ENCODE peak calls at places on chromosome 20, in five cellular contexts. One of them, this sample, is unnamed.

GRCh38 chr20:19881080-19881840 is 123.2 kb downstream of the RIN2 start:
- DNase-seq in Peyer's patch: no peak
- DNase-seq in thyroid gland: no peak
- DNase-seq in tibial nerve: no peak
- DNase-seq in heart left ventricle: no peak
- DNase-seq in this sample: no peak

GRCh38 chr20:1376007-1376406 is 16.8 kb downstream of the FKBP1A start:
- DNase-seq in Peyer's patch: no peak
- DNase-seq in thyroid gland: no peak
- DNase-seq in heart left ventricle: no peak
- DNase-seq in tibial nerve: no peak
- DNase-seq in this sample: no peak

GRCh38 chr20:34560141-34560523 is 1.6 kb downstream of the MAP1LC3A start:
- DNase-seq in heart left ventricle: no peak
- DNase-seq in Peyer's patch: peak; percentile 38
- DNase-seq in thyroid gland: no peak
- DNase-seq in tibial nerve: no peak
- DNase-seq in this sample: no peak

GRCh38 chr20:8860011-8860495 is 208.8 kb upstream of the PLCB4 start:
- DNase-seq in thyroid gland: no peak
- DNase-seq in Peyer's patch: no peak
- DNase-seq in heart left ventricle: no peak
- DNase-seq in tibial nerve: no peak
- DNase-seq in this sample: no peak

GRCh38 chr20:32123088-32123487 is 13.6 kb downstream of the TM9SF4 start:
- DNase-seq in Peyer's patch: no peak
- DNase-seq in heart left ventricle: no peak
- DNase-seq in thyroid gland: no peak
- DNase-seq in tibial nerve: no peak
- DNase-seq in this sample: no peak

GRCh38 chr20:33404281-33404680 is 3.0 kb upstream of the CDK5RAP1 start:
- DNase-seq in thyroid gland: no peak
- DNase-seq in Peyer's patch: no peak
- DNase-seq in tibial nerve: no peak
- DNase-seq in heart left ventricle: no peak
- DNase-seq in this sample: no peak

GRCh38 chr20:43525016-43525415 is 17.5 kb downstream of the L3MBTL1 start:
- DNase-seq in thyroid gland: no peak
- DNase-seq in heart left ventricle: no peak
- DNase-seq in Peyer's patch: no peak
- DNase-seq in tibial nerve: no peak
- DNase-seq in this sample: no peak

GRCh38 chr20:34452281-34452982 is 63.8 kb upstream of the DYNLRB1 start:
- DNase-seq in thyroid gland: no peak
- DNase-seq in Peyer's patch: no peak
- DNase-seq in heart left ventricle: no peak
- DNase-seq in tibial nerve: no peak
- DNase-seq in this sample: no peak

GRCh38 chr20:24584538-24585356 is 115.3 kb downstream of the SYNDIG1 start:
- DNase-seq in tibial nerve: no peak
- DNase-seq in thyroid gland: no peak
- DNase-seq in Peyer's patch: no peak
- DNase-seq in heart left ventricle: no peak
- DNase-seq in this sample: peak; percentile 51

GRCh38 chr20:5085380-5085779 is 34.4 kb downstream of the PCNA start:
- DNase-seq in heart left ventricle: no peak
- DNase-seq in Peyer's patch: no peak
- DNase-seq in thyroid gland: peak; percentile 34
- DNase-seq in tibial nerve: no peak
- DNase-seq in this sample: no peak

GRCh38 chr20:47487175-47487917 is 14.3 kb upstream of the NCOA3 start:
- DNase-seq in Peyer's patch: peak; percentile 70
- DNase-seq in thyroid gland: no peak
- DNase-seq in heart left ventricle: no peak
- DNase-seq in tibial nerve: no peak
- DNase-seq in this sample: no peak

DNA sequence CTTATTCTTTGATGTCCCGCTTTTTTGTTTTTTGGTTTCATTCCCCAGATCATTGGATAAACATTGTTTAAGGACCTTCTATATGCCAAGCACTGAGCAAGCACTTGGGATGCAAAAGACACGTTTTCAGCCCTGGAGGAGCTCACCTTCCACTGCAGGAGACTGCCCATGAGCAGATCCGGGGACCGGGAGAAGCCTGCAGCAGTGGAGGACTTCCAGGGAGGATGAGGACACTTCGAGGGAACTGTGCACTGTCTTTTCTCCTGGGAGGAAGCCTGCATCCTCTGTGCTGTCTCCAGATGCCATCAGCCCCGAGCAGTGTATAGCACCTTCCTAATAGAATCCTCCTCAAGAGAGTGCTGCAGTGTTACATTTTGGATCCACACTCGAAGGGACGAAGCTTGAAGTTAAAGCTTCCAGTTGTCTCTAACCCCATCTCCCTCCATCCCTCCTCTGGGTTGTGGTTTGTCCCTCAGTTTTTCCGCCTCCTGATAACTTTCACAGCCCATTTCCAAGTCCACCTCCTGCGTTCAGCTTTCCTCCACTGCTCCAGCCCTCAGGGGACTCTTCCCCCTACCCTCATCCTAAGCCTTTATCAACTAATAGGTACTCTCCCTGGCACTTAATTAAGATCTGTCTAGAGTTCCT is 5.8 kb upstream of the KCNG1 start:
- DNase-seq in heart left ventricle: no peak
- DNase-seq in Peyer's patch: no peak
- DNase-seq in thyroid gland: no peak
- DNase-seq in tibial nerve: no peak
- DNase-seq in this sample: no peak
- H3K4me3 ChIP-seq in heart left ventricle: no peak overlapping the region
- H3K4me3 ChIP-seq in Peyer's patch: no peak overlapping the region
- H3K4me3 ChIP-seq in thyroid gland: no peak overlapping the region
- H3K4me3 ChIP-seq in tibial nerve: no peak overlapping the region
- H3K4me3 ChIP-seq in this sample: no peak overlapping the region

GRCh38 chr20:62927128-62927705 is 912 bp upstream of the DIDO1 start:
- DNase-seq in Peyer's patch: no peak
- DNase-seq in tibial nerve: no peak
- DNase-seq in thyroid gland: no peak
- DNase-seq in heart left ventricle: no peak
- DNase-seq in this sample: no peak

GRCh38 chr20:62928246-62928939 is 2.1 kb upstream of the DIDO1 start:
- DNase-seq in tibial nerve: no peak
- DNase-seq in thyroid gland: no peak
- DNase-seq in heart left ventricle: no peak
- DNase-seq in Peyer's patch: peak; percentile 59
- DNase-seq in this sample: no peak

GRCh38 chr20:62926229-62927127 is at the start of gene DIDO1:
- DNase-seq in Peyer's patch: peak; percentile 90
- DNase-seq in heart left ventricle: peak; percentile 93
- DNase-seq in tibial nerve: peak; percentile 64
- DNase-seq in thyroid gland: peak; percentile 91
- DNase-seq in this sample: peak; percentile 93

GRCh38 chr20:62931464-62931863 is 5.2 kb upstream of the DIDO1 start:
- DNase-seq in thyroid gland: no peak
- DNase-seq in tibial nerve: no peak
- DNase-seq in Peyer's patch: no peak
- DNase-seq in heart left ventricle: no peak
- DNase-seq in this sample: no peak

GRCh38 chr20:62929051-62929538 is 2.8 kb upstream of the DIDO1 start:
- DNase-seq in Peyer's patch: peak; percentile 65
- DNase-seq in tibial nerve: peak; percentile 43
- DNase-seq in thyroid gland: peak; percentile 82
- DNase-seq in heart left ventricle: peak; percentile 82
- DNase-seq in this sample: peak; percentile 82
- TF ChIP-seq POLR2A in Peyer's patch: peak; percentile 71
- TF ChIP-seq POLR2A in tibial nerve: no peak
- TF ChIP-seq POLR2A in thyroid gland: peak; percentile 48
- TF ChIP-seq POLR2A in heart left ventricle: peak; percentile 18
- TF ChIP-seq POLR2A in this sample: no peak

DNA sequence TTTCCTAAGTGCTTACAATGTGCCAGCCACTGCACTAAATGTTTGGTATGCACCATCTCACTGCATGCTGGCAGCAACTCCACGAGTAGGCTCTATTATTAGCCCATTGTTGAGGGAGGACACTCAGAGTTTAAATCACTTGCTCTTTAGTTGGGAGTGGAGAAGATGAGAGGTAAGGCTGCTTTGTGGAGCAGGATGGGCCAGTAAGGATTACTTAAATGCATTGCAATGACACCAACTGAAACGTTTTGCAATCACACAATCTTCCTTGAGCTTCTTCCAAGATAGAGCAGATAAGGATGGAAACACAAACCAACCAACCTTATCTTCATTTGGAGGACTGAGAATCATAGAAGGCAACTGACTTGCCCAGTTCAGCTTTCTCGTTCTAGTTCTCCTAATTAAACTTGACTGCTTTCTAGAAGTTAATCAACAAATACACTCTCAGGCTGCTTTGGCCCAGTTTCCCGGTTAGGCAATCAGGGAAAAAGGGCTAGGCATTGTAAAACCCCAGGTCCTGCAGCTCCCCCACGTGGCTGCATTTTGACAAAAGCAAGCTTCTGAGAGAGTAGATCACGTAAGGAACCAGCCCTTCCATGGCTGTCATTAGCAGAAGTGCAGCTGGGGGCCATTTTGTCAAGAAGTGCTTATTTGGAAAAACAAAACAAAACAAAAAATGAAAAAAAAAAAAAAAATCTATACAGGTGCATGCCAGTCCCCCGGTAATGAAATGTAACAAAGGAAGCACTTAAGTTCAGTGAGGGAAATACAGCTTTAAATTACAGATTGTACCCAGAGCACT is 130.6 kb downstream of the BCAS1 start:
- DNase-seq in thyroid gland: peak; percentile 97
- DNase-seq in Peyer's patch: peak; percentile 95
- DNase-seq in tibial nerve: peak; percentile 97
- DNase-seq in heart left ventricle: peak; percentile 91
- DNase-seq in this sample: peak; percentile 93
- H3K4me3 ChIP-seq in thyroid gland: no peak overlapping the region
- H3K4me3 ChIP-seq in Peyer's patch: no peak overlapping the region
- H3K4me3 ChIP-seq in tibial nerve: no peak overlapping the region
- H3K4me3 ChIP-seq in heart left ventricle: no peak overlapping the region
- H3K4me3 ChIP-seq in this sample: no peak overlapping the region

GRCh38 chr20:38433304-38433972 is 1.7 kb downstream of the SNHG17 start:
- DNase-seq in thyroid gland: no peak
- DNase-seq in tibial nerve: no peak
- DNase-seq in Peyer's patch: no peak
- DNase-seq in heart left ventricle: no peak
- DNase-seq in this sample: no peak

GRCh38 chr20:38434310-38434741 is 802 bp downstream of the SNHG17 start:
- DNase-seq in Peyer's patch: peak; percentile 33
- DNase-seq in heart left ventricle: no peak
- DNase-seq in tibial nerve: no peak
- DNase-seq in thyroid gland: peak; percentile 6
- DNase-seq in this sample: peak; percentile 34

GRCh38 chr20:38432292-38432691 is 2.8 kb downstream of the SNHG17 start:
- DNase-seq in Peyer's patch: no peak
- DNase-seq in heart left ventricle: no peak
- DNase-seq in tibial nerve: no peak
- DNase-seq in thyroid gland: no peak
- DNase-seq in this sample: no peak

GRCh38 chr20:38435555-38435939 is 419 bp upstream of the SNHG17 start:
- DNase-seq in Peyer's patch: no peak
- DNase-seq in thyroid gland: no peak
- DNase-seq in tibial nerve: no peak
- DNase-seq in heart left ventricle: no peak
- DNase-seq in this sample: no peak

DNA sequence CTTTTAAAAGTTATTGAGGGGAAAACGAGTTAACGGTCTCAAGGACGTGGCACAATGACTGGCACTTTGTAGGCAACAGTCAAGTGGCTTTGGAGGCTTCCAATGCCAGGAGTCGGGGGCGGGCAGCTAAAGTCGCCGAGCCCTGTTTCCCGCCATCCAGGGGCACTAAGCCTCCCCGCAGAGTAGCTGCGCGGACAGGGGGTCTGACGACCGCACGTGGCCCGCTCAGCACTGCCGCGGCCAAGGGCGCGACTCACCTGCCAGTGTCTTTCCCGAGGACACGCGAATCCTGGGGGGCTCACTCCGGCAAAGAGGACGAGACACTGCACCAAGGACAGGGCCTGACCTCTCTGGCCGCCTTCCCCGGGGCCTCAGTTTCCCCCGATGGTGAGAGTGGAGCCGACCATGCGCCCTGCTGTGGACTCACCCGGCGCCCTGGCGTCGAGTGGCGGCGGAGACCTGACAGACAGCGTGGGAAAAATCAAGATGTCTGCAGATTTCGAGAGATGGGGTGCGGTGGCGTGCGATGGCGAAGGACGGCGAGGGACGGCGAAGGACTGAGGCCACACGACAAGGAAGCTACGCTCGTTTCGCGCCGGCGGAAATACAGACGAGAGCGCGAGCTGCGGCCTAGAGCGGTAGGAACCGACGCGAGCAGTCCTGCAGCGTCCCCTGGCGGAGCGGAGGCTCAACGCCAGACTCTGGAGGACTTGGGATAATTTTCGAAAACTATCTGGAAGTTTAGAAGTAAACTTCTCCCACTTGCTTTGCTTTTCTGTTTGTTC is at the start of gene SNHG17:
- DNase-seq in thyroid gland: peak; percentile 90
- DNase-seq in tibial nerve: peak; percentile 87
- DNase-seq in Peyer's patch: peak; percentile 85
- DNase-seq in heart left ventricle: peak; percentile 91
- DNase-seq in this sample: peak; percentile 95
- TF ChIP-seq POLR2A in thyroid gland: peak; percentile 77
- TF ChIP-seq POLR2A in tibial nerve: peak; percentile 63
- TF ChIP-seq POLR2A in Peyer's patch: peak; percentile 76
- TF ChIP-seq POLR2A in heart left ventricle: peak; percentile 71
- TF ChIP-seq POLR2A in this sample: no peak

GRCh38 chr20:56631318-56631989 is 2.3 kb downstream of the TFAP2C start:
- DNase-seq in Peyer's patch: no peak
- DNase-seq in thyroid gland: no peak
- DNase-seq in tibial nerve: no peak
- DNase-seq in heart left ventricle: no peak
- DNase-seq in this sample: no peak

GRCh38 chr20:56634735-56635422 is 5.8 kb downstream of the TFAP2C start:
- DNase-seq in thyroid gland: peak; percentile 70
- DNase-seq in Peyer's patch: no peak
- DNase-seq in tibial nerve: no peak
- DNase-seq in heart left ventricle: no peak
- DNase-seq in this sample: no peak

GRCh38 chr20:56631990-56632327 is 2.9 kb downstream of the TFAP2C start:
- DNase-seq in thyroid gland: no peak
- DNase-seq in Peyer's patch: no peak
- DNase-seq in heart left ventricle: no peak
- DNase-seq in tibial nerve: no peak
- DNase-seq in this sample: no peak

GRCh38 chr20:56636701-56637100 is 7.6 kb downstream of the TFAP2C start:
- DNase-seq in Peyer's patch: no peak
- DNase-seq in heart left ventricle: no peak
- DNase-seq in thyroid gland: no peak
- DNase-seq in tibial nerve: no peak
- DNase-seq in this sample: no peak

DNA sequence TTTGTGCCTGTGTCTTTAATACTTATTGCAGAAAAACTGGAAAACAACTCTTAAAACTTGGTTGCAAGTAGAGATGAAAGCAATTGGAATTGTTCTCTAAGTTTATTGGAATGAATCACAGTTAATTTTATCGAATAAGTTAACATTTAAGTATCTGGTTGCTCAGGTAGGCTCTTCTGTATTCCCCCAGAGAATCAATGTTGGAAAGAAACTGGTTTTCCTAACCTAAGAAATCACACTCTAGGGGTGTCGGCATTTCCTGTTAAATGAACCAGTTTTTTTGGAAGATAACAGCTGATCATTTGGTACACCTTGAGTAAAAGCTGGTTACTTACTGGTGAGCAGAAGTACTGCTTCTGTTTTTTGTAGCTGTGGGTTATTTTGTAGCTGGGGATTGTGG is 5.2 kb downstream of the TFAP2C start:
- DNase-seq in heart left ventricle: no peak
- DNase-seq in tibial nerve: no peak
- DNase-seq in thyroid gland: no peak
- DNase-seq in Peyer's patch: no peak
- DNase-seq in this sample: no peak
- H3K4me3 ChIP-seq in heart left ventricle: no peak overlapping the region
- H3K4me3 ChIP-seq in tibial nerve: no peak overlapping the region
- H3K4me3 ChIP-seq in thyroid gland: no peak overlapping the region
- H3K4me3 ChIP-seq in Peyer's patch: no peak overlapping the region
- H3K4me3 ChIP-seq in this sample: no peak overlapping the region